ENCODE peak calls at places on chromosome 3, in four cellular contexts. U is GM12878, J is HepG2, T is GM12892. W is an unnamed sample.

GRCh38 chr3:15120986-15121385 is 22.0 kb upstream of the RBSN start:
- DNase-seq in U (peak; percentile 24), J (no peak), T (no peak), W (no peak)

GRCh38 chr3:13022348-13023250 is 50.6 kb downstream of the IQSEC1 start:
- DNase-seq in U (no peak), J (no peak), T (peak; percentile 60), W (peak; percentile 58)

GRCh38 chr3:65953301-65953812 is 85.4 kb downstream of the MAGI1 start:
- DNase-seq in U (no peak), J (peak; percentile 84), T (no peak), W (no peak)

GRCh38 chr3:197580253-197580691 is 24.5 kb upstream of the BDH1 start:
- DNase-seq in U (no peak), J (no peak), T (no peak), W (no peak)

GRCh38 chr3:65922441-65922840 is 116.3 kb downstream of the MAGI1 start:
- DNase-seq in U (no peak), J (no peak), T (no peak), W (no peak)

GRCh38 chr3:11310258-11310657 is 38.1 kb downstream of the ATG7 start:
- DNase-seq in U (no peak), J (no peak), T (no peak), W (no peak)

GRCh38 chr3:182385356-182385755 is 407.9 kb upstream of the ATP11B start:
- DNase-seq in U (no peak), J (no peak), T (no peak), W (no peak)

GRCh38 chr3:66531256-66531655 is 30.4 kb upstream of the LRIG1 start:
- DNase-seq in U (no peak), J (no peak), T (no peak), W (no peak)

GRCh38 chr3:159159546-159159945 is 357.7 kb downstream of the MFSD1 start:
- DNase-seq in U (no peak), J (no peak), T (no peak), W (no peak)

GRCh38 chr3:85800676-85801075 is 841.9 kb downstream of the CADM2 start:
- DNase-seq in U (no peak), J (no peak), T (no peak), W (no peak)

GRCh38 chr3:113685956-113686721 is 10.3 kb downstream of the USF3 start:
- DNase-seq in U (no peak), J (peak; percentile 78), T (no peak), W (no peak)

GRCh38 chr3:72997421-72997961 is 880 bp downstream of the PPP4R2 start:
- DNase-seq in U (no peak), J (peak; percentile 70), T (no peak), W (peak; percentile 20)

GRCh38 chr3:33260104-33260503 is 17.1 kb upstream of the FBXL2 start:
- DNase-seq in U (no peak), J (no peak), T (no peak), W (no peak)

GRCh38 chr3:182149594-182149993 is 437.9 kb downstream of the SOX2 start:
- DNase-seq in U (no peak), J (peak; percentile 15), T (no peak), W (no peak)

GRCh38 chr3:30779686-30780287 is 114.7 kb downstream of the GADL1 start:
- DNase-seq in U (no peak), J (peak; percentile 46), T (no peak), W (no peak)

GRCh38 chr3:19348929-19349564 is 200.7 kb downstream of the KCNH8 start:
- DNase-seq in U (no peak), J (peak; percentile 8), T (no peak), W (no peak)

GRCh38 chr3:126348308-126348920 is 8.8 kb downstream of the KLF15 start:
- DNase-seq in U (no peak), J (no peak), T (no peak), W (no peak)

GRCh38 chr3:42799376-42799775 is 4.9 kb downstream of the HIGD1A start:
- DNase-seq in U (no peak), J (no peak), T (no peak), W (no peak)

GRCh38 chr3:32200490-32200889 is 38.0 kb upstream of the CMTM8 start:
- DNase-seq in U (no peak), J (no peak), T (no peak), W (no peak)

GRCh38 chr3:149971403-149972075 is 844 bp upstream of the PFN2 start:
- DNase-seq in U (no peak), J (peak; percentile 15), T (no peak), W (peak; percentile 18)

GRCh38 chr3:19213608-19214220 is 65.4 kb downstream of the KCNH8 start:
- DNase-seq in U (no peak), J (peak; percentile 4), T (no peak), W (no peak)

GRCh38 chr3:122427857-122428471 is 12.1 kb upstream of the WDR5B start:
- DNase-seq in U (no peak), J (no peak), T (no peak), W (no peak)

GRCh38 chr3:129398803-129399144 is 29.7 kb downstream of the EFCAB12 start:
- DNase-seq in U (no peak), J (no peak), T (no peak), W (no peak)

GRCh38 chr3:155646128-155646527 is 98.7 kb downstream of the PLCH1 start:
- DNase-seq in U (no peak), J (peak; percentile 71), T (no peak), W (no peak)

GRCh38 chr3:106610362-106610997 is 741.7 kb upstream of the CBLB start:
- DNase-seq in U (no peak), J (no peak), T (no peak), W (no peak)

GRCh38 chr3:8800016-8800415 is 30.6 kb upstream of the OXTR start:
- DNase-seq in U (no peak), J (no peak), T (no peak), W (no peak)

GRCh38 chr3:73766599-73767378 is 142.0 kb upstream of the PDZRN3 start:
- DNase-seq in U (no peak), J (no peak), T (no peak), W (no peak)

GRCh38 chr3:151568095-151568685 is 107.3 kb upstream of the IGSF10 start:
- DNase-seq in U (no peak), J (no peak), T (no peak), W (no peak)

GRCh38 chr3:119084371-119085069 is 49.9 kb upstream of the IGSF11 start:
- DNase-seq in U (no peak), J (no peak), T (no peak), W (no peak)
- TF ChIP-seq TAF1 in U (no peak), J (no peak), T (no peak), W (no peak)

DNA sequence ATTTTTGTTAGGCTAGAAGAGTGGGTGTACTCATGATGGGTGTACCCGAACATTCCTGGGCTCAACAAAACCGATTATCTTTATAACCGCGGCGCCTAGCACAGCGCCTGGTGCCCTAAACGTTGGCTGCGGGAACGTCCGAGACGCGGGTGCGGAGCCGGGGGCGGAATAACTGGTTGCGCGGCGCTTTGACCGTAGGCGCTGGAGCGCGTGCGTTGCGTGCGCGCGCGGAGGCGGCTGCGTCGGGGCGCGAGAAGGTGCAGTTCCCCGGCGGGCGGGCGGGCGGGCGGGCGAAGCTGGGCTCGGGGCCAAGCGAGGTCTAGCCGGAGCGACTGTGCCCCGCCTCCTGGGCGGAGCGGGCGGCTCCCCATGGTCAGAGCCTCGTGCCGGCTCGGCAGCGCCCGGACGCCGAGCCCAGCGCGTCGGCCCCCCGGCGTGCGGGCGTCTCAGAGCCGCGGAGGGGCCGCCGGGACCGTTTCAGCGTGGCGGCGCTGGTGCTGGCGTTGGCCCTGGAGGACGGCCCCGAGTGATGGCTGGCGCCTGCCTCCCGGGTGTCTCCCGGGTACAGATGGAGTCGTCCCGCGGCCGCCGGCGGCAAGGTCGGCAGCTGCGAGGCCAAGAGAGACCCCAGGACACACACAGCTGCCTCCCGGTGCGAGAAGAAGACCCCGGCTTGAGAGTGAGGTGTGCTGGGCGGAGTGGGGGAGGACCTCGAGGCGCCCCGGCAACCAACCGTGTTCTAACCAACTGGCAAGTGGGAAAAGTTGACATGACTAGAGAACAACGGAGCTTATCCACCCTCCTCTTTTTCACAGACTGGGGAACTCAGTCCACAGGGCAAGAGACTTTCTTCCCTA is at the start of gene PLAAT1:
- DNase-seq in U (no peak), J (no peak), T (peak; percentile 36), W (peak; percentile 25)
- TF ChIP-seq POLR2A in U (no peak), J (no peak), T (no peak), W (no peak)

DNA sequence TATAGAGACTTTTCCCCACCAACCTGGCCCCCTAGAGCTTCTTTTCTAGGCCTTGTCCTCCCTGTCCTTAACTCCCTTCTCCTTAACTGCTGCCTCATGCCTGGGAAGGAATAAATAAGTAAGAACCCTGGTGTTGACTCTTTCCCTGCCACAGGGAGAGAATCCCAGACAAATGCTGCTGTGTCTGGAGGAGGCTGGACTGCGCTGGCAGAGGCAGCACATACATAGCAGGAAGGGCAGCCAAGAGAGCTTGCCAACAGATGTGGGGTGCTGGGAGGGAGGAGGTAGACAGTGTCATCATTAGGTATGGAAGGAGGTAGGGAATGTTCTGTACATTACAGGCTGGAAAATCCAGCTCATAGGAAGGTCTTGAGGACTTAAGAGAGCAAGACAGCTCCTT is 115.6 kb upstream of the ROPN1 start:
- DNase-seq in U (no peak), J (no peak), T (no peak), W (no peak)
- TF ChIP-seq TAF1 in U (no peak), J (no peak), T (no peak), W (no peak)

DNA sequence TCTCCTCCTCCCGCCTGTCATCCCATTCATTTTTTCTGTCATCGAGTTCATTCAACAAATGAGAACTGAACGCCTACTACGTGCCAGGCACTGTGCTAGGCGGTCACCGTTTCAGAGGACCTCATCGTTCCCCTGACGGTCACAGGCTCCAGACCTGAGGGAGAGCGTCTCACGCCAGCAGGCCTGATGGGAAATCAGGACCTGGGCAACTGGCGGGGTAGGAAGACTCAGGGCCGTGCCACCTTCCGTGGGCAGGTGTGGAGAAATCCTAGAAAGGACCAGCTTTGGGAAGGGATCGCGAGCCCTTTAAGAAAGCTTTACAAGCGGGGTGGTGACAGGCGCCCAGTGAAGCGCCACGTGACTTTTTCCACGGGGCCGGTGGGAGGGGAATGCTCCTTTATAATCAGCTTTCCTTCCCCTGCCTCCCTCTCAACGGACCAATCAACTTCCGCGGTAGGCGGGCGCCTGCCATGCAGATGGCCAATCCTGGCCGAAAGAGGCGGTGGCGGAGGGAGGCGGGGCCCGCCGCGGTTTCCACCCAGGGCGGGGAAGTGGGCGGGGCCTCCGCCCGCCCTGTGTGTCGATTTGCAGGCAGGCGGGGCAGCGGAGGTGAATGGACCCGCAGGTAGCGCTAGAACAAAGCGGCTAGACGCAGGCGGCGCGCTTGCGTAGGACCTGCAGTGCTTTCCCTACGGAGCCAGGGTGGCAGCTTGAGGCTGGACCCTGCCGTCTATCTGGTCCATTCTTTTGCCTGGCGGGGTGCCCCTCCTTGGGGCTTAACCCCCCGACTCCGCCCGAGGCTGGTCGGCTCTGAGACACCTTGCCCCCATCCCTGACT is 816 bp upstream of the DUSP7 start:
- DNase-seq in U (peak; percentile 90), J (peak; percentile 97), T (peak; percentile 95), W (peak; percentile 96)
- TF ChIP-seq POLR2A in U (peak; percentile 56), J (no peak), T (no peak), W (no peak)

GRCh38 chr3:78516437-78516836 is 1251.4 kb downstream of the ROBO1 start:
- DNase-seq in U (no peak), J (no peak), T (no peak), W (no peak)

GRCh38 chr3:78519281-78519680 is 1248.5 kb downstream of the ROBO1 start:
- DNase-seq in U (no peak), J (no peak), T (no peak), W (no peak)

GRCh38 chr3:78516937-78517336 is 1250.9 kb downstream of the ROBO1 start:
- DNase-seq in U (no peak), J (no peak), T (no peak), W (no peak)

DNA sequence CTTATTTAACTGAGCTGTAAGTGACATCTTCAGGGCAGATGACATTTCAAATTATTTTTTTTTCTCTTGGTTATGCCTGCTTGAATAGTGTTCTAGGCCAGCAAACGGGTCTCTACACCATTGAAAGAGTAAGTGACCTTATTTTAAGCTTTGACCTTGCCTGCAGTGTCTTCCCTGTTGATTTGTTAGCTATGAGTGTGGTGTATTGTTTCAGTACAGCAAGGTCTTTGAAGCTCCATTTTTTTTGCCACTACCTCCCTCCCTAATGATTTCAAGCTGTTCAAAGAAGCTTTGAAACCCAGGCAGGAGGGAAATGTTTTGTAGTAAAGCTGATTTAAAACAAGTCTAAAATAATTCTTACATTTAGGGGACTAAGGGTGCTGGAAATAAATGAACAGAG is 1249.9 kb downstream of the ROBO1 start:
- DNase-seq in U (no peak), J (no peak), T (no peak), W (no peak)
- TF ChIP-seq TAF1 in U (no peak), J (no peak), T (no peak), W (no peak)

W was measured in GM12891.